ENCODE peak calls at places on chromosome 5, in eight cellular contexts. H is Calu3, F is transverse colon, K is WTC11, N is PC-3, Q is HFFc6, E is tibial artery, X is esophagus squamous epithelium. I is an unnamed sample.
A peak's percentile ranks its signal among the peaks of the same experiment; 100 is the strongest.

GRCh38 chr5:68379275-68380026 is 163.9 kb downstream of the PIK3R1 start:
- DNase-seq in H (no peak), F (no peak), K (no peak), N (no peak), Q (no peak), E (peak; percentile 68), X (no peak), I (no peak)

GRCh38 chr5:91928751-91929521 is 545.8 kb upstream of the ARRDC3 start:
- DNase-seq in H (no peak), F (no peak), K (no peak), N (peak; percentile 67), Q (peak; percentile 2), E (no peak), X (no peak), I (no peak)

GRCh38 chr5:33929925-33930690 is 6.1 kb upstream of the RXFP3 start:
- DNase-seq in H (no peak), F (no peak), K (no peak), N (no peak), Q (peak; percentile 30), E (no peak), X (no peak), I (no peak)

GRCh38 chr5:30446456-30446855 is 747.0 kb upstream of the CDH6 start:
- DNase-seq in H (no peak), F (no peak), K (no peak), N (no peak), Q (no peak), E (no peak), X (no peak), I (no peak)

GRCh38 chr5:125044491-125045282 is 298.2 kb upstream of the ZNF608 start:
- DNase-seq in H (peak; percentile 6), F (no peak), K (no peak), N (peak; percentile 19), Q (peak; percentile 9), E (no peak), X (no peak), I (no peak)

GRCh38 chr5:141477815-141478214 is 2.0 kb downstream of the PCDHGC3 start:
- DNase-seq in H (no peak), F (no peak), K (no peak), N (no peak), Q (peak; percentile 8), E (no peak), X (no peak), I (no peak)

GRCh38 chr5:65262094-65262493 is 219.6 kb downstream of the ADAMTS6 start:
- DNase-seq in H (no peak), F (no peak), K (no peak), N (no peak), Q (no peak), E (no peak), X (no peak), I (no peak)

GRCh38 chr5:154368041-154368800 is 77.6 kb upstream of the SAP30L start:
- DNase-seq in H (peak; percentile 63), F (no peak), K (peak; percentile 52), N (peak; percentile 95), Q (peak; percentile 91), E (peak; percentile 58), X (no peak), I (no peak)

GRCh38 chr5:142293486-142293885 is 31.3 kb downstream of the SPRY4 start:
- DNase-seq in H (no peak), F (no peak), K (no peak), N (peak; percentile 47), Q (peak; percentile 14), E (no peak), X (no peak), I (no peak)

GRCh38 chr5:173513521-173513991 is 102.9 kb downstream of the BOD1 start:
- DNase-seq in H (no peak), F (no peak), K (no peak), N (peak; percentile 36), Q (peak; percentile 66), E (no peak), X (no peak), I (no peak)
- TF ChIP-seq CTCF in H (no peak), F (no peak), K (no peak), N (no peak), Q (peak; percentile 42), E (no peak), X (no peak), I (no peak)

DNA sequence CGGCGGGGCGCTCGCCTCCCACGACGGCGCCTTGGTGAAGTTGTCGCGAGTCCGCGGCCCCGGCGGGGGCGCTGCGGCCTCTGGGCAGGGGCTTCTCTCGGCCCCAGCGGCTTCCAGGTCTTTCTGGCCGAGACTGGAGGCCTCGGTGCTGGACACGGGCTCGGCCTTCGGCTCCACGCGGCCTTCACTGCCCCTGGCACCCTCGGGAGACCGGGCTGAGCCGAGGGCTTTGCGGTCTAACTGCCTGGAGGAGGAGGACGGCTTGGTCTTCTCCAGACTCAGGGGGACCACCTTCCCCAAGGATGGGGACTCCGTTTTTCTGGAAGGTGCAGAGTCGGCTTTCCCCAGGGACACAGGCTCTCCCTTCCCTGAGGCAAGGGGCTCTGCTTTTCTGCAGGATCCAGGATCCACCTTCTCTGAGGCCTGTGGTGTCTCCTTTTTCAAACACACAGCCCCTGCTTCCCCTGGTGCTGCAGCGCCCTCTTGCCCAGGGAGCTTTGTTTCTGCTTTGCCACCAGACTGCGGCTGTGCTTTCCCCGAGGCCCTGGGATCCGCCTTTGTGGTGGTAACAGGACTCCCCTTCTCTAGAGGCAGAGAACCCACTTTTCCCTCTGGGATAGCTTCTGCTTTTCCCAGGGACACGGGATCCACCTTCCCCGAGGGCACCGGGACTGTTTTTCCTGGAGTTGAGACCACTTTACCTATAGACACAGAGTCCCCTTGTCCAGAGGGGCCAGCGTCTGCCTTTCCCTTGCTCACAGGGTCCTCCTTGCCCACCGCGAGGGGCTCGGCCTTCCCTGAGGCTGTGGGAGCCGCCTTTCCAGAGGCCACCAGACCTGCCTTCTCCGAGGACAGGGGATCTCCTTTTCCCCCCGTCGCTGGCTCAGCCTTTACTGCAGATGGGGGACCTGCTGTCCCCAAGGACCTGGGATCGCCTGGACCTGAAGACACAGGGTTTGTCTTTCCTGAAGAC is 12.3 kb downstream of the GPRIN1 start:
- DNase-seq in H (no peak), F (no peak), K (peak; percentile 56), N (no peak), Q (no peak), E (no peak), X (no peak), I (no peak)
- TF ChIP-seq CTCF in H (no peak), F (no peak), K (no peak), N (no peak), Q (no peak), E (no peak), X (no peak), I (no peak)

DNA sequence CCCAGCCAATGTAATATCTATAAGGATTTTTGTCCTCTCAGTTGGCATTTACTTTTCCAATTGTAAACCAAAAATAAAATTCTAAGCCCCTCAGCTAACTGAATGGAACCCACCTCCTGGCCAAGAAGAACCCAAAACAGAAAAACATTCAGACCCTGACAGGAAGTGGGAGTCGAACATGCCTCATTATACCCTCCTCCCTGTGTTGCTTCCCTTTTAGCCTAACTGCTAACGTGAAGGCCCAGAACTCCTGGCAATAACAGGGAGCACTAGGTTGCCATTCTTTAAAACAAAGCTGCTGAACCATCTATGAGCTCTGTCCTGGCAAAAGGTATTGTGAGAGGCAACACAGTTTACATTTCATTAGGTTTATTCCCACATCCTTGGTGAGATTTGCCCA is 481.4 kb downstream of the CHSY3 start:
- DNase-seq in H (no peak), F (no peak), K (no peak), N (no peak), Q (no peak), E (no peak), X (no peak), I (no peak)
- TF ChIP-seq CTCF in H (no peak), F (no peak), K (no peak), N (no peak), Q (no peak), E (no peak), X (no peak), I (no peak)

DNA sequence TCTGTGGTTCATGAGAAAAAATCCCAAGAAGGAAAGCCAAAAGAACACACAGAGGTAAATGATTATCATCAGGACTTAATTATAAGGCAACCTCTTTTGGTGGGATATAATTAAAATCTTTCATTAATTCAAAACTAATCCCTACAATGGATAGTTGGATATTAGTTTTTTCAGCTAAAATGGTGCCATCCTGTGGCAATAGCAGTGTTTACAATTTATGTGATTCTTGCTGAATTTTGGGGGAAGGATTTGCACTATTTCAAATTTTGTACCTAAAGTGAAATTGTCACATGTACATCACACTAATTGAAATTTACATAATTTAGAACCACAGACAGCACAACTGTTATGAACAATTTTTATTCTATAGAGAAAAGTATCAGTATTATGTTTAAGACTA is 67.0 kb downstream of the CAST start:
- DNase-seq in H (no peak), F (no peak), K (no peak), N (peak; percentile 37), Q (no peak), E (no peak), X (no peak), I (no peak)
- TF ChIP-seq CTCF in H (no peak), F (no peak), K (no peak), N (peak; percentile 73), Q (peak; percentile 72), E (no peak), X (no peak), I (peak; percentile 13)

I was measured in mesothelial cell of epicardium.